ENCODE peak calls at places on chromosomes 7 and 10, in six cellular contexts. D, H, P, Z, R and I are unnamed samples.

GRCh38 chr7:135159359-135160087 is 11.0 kb downstream of the CYREN start:
- DNase-seq in D (no peak), H (no peak), P (no peak), Z (no peak), R (no peak), I (no peak)

GRCh38 chr7:41574377-41574776 is 128.5 kb downstream of the INHBA start:
- DNase-seq in D (no peak), H (no peak), P (no peak), Z (peak), R (no peak), I (no peak)

GRCh38 chr10:73956476-73957338 is 41.2 kb upstream of the VCL start:
- DNase-seq in D (no peak), H (peak), P (no peak), Z (peak), R (no peak), I (peak)

GRCh38 chr7:100865971-100866720 is 1.0 kb upstream of the TRIP6 start:
- DNase-seq in D (no peak), H (peak), P (no peak), Z (peak), R (no peak), I (no peak)

GRCh38 chr7:119175916-119176627 is 951.6 kb downstream of the ANKRD7 start:
- DNase-seq in D (no peak), H (peak), P (no peak), Z (no peak), R (peak), I (no peak)

GRCh38 chr7:47239034-47239433 is 342.9 kb downstream of the TNS3 start:
- DNase-seq in D (no peak), H (no peak), P (no peak), Z (no peak), R (no peak), I (no peak)

GRCh38 chr10:111261066-111261465 is 184.2 kb downstream of the ADRA2A start:
- DNase-seq in D (no peak), H (no peak), P (no peak), Z (no peak), R (no peak), I (no peak)

GRCh38 chr7:41630741-41631140 is 72.1 kb downstream of the INHBA start:
- DNase-seq in D (no peak), H (no peak), P (no peak), Z (no peak), R (no peak), I (no peak)

GRCh38 chr10:24721254-24722106 is 2.2 kb downstream of the ARHGAP21 start:
- DNase-seq in D (no peak), H (peak), P (no peak), Z (no peak), R (no peak), I (no peak)

GRCh38 chr7:46032936-46033335 is 111.9 kb upstream of the IGFBP3 start:
- DNase-seq in D (no peak), H (no peak), P (no peak), Z (no peak), R (no peak), I (no peak)

GRCh38 chr7:30252885-30253795 is 31.3 kb upstream of the ZNRF2 start:
- DNase-seq in D (no peak), H (peak), P (no peak), Z (no peak), R (no peak), I (no peak)

GRCh38 chr10:31099664-31100063 is 68.0 kb upstream of the ZNF438 start:
- DNase-seq in D (no peak), H (no peak), P (no peak), Z (no peak), R (no peak), I (no peak)

GRCh38 chr10:122051609-122052385 is 62.8 kb downstream of the TACC2 start:
- DNase-seq in D (no peak), H (peak), P (no peak), Z (peak), R (no peak), I (no peak)

GRCh38 chr7:129574487-129574886 is 37.0 kb upstream of the NRF1 start:
- DNase-seq in D (no peak), H (no peak), P (no peak), Z (peak), R (peak), I (no peak)

GRCh38 chr7:16271355-16271754 is 150.0 kb downstream of the CRPPA start:
- DNase-seq in D (no peak), H (no peak), P (no peak), Z (no peak), R (no peak), I (no peak)

GRCh38 chr10:70974351-70974901 is 86.1 kb upstream of the PCBD1 start:
- DNase-seq in D (no peak), H (no peak), P (no peak), Z (peak), R (no peak), I (no peak)

GRCh38 chr7:139362302-139362701 is 2.6 kb downstream of the LUC7L2 start:
- DNase-seq in D (no peak), H (no peak), P (no peak), Z (no peak), R (no peak), I (no peak)

GRCh38 chr10:73785721-73786511 is 510 bp downstream of the ZSWIM8 start:
- DNase-seq in D (peak), H (peak), P (no peak), Z (peak), R (no peak), I (peak)

GRCh38 chr10:104449402-104449801 is 95.8 kb downstream of the CFAP58 start:
- DNase-seq in D (no peak), H (no peak), P (no peak), Z (no peak), R (peak), I (no peak)

GRCh38 chr7:101784275-101785127 is 32.9 kb upstream of the CUX1 start:
- DNase-seq in D (no peak), H (no peak), P (no peak), Z (peak), R (no peak), I (no peak)

GRCh38 chr10:1188556-1189135 is 132.5 kb downstream of the WDR37 start:
- DNase-seq in D (no peak), H (peak), P (no peak), Z (no peak), R (no peak), I (no peak)

GRCh38 chr7:8295638-8296361 is 33.8 kb upstream of the ICA1 start:
- DNase-seq in D (peak), H (peak), P (no peak), Z (peak), R (peak), I (no peak)

GRCh38 chr10:8060010-8060703 is 5.7 kb downstream of the GATA3 start:
- DNase-seq in D (no peak), H (no peak), P (no peak), Z (no peak), R (no peak), I (peak)

GRCh38 chr7:120344276-120344675 is 71.3 kb downstream of the KCND2 start:
- DNase-seq in D (no peak), H (no peak), P (no peak), Z (no peak), R (no peak), I (no peak)

GRCh38 chr10:133329401-133330202 is 7.1 kb downstream of the CALY start:
- DNase-seq in D (peak), H (peak), P (peak), Z (peak), R (no peak), I (peak)

GRCh38 chr10:124534231-124534798 is 72.7 kb downstream of the LHPP start:
- DNase-seq in D (no peak), H (peak), P (no peak), Z (no peak), R (peak), I (no peak)

GRCh38 chr10:113059001-113059780 is 109.1 kb downstream of the TCF7L2 start:
- DNase-seq in D (no peak), H (no peak), P (no peak), Z (peak), R (no peak), I (no peak)

GRCh38 chr10:114053946-114054345 is 10.3 kb downstream of the ADRB1 start:
- DNase-seq in D (no peak), H (no peak), P (no peak), Z (peak), R (no peak), I (no peak)

GRCh38 chr10:47421057-47421952 is 37.2 kb upstream of the ZNF488 start:
- DNase-seq in D (no peak), H (no peak), P (no peak), Z (peak), R (peak), I (no peak)

GRCh38 chr10:102657984-102658724 is 13.9 kb downstream of the TRIM8 start:
- DNase-seq in D (no peak), H (peak), P (no peak), Z (no peak), R (no peak), I (no peak)

GRCh38 chr7:70498633-70499032 is 633.3 kb upstream of the GALNT17 start:
- DNase-seq in D (no peak), H (no peak), P (no peak), Z (no peak), R (no peak), I (no peak)

GRCh38 chr7:24911213-24911603 is 68.8 kb downstream of the OSBPL3 start:
- DNase-seq in D (no peak), H (no peak), P (no peak), Z (no peak), R (no peak), I (no peak)

GRCh38 chr10:119807960-119808697 is 64.5 kb downstream of the MCMBP start:
- DNase-seq in D (no peak), H (no peak), P (no peak), Z (peak), R (peak), I (no peak)

GRCh38 chr7:132326878-132327589 is 249.2 kb downstream of the PLXNA4 start:
- DNase-seq in D (no peak), H (no peak), P (no peak), Z (no peak), R (no peak), I (no peak)

GRCh38 chr7:47763063-47763974 is 181.4 kb upstream of the TNS3 start:
- DNase-seq in D (no peak), H (no peak), P (no peak), Z (peak), R (no peak), I (no peak)